ENCODE peak calls at places on chromosome 5, in four cellular contexts. A is nephron progenitor cell, J is AG08395, O is ovary. B is an unnamed sample.

GRCh38 chr5:173452098-173452497 is 123.9 kb upstream of the STC2 start:
- DNase-seq in J (peak), A (no peak), O (no peak), B (no peak)

GRCh38 chr5:59917121-59917520 is 23.6 kb upstream of the PDE4D start:
- DNase-seq in A (no peak), J (no peak), O (no peak), B (no peak)

GRCh38 chr5:30548580-30549305 is 644.7 kb upstream of the CDH6 start:
- DNase-seq in A (no peak), O (no peak), J (no peak), B (no peak)

GRCh38 chr5:172569862-172570558 is 71.1 kb upstream of the NEURL1B start:
- DNase-seq in O (no peak), J (no peak), A (peak), B (no peak)

GRCh38 chr5:33994845-33995244 is 10.4 kb upstream of the SLC45A2 start:
- DNase-seq in O (no peak), A (no peak), J (peak), B (no peak)

GRCh38 chr5:1511651-1512540 is 11.9 kb downstream of the LPCAT1 start:
- DNase-seq in J (peak), A (no peak), O (peak), B (no peak)

GRCh38 chr5:1375871-1376850 is 31.3 kb upstream of the CLPTM1L start:
- DNase-seq in A (no peak), J (no peak), O (no peak), B (no peak)

GRCh38 chr5:38535845-38536244 is 20.6 kb downstream of the LIFR start:
- DNase-seq in J (no peak), A (no peak), O (no peak), B (no peak)

GRCh38 chr5:132883261-132883834 is 9.9 kb downstream of the LEAP2 start:
- DNase-seq in J (peak), O (no peak), A (peak), B (peak)

GRCh38 chr5:89313044-89313443 is 430.1 kb upstream of the MEF2C start:
- DNase-seq in O (no peak), A (no peak), J (peak), B (no peak)

GRCh38 chr5:81203729-81204128 is 29.4 kb upstream of the CKMT2 start:
- DNase-seq in A (no peak), O (no peak), J (no peak), B (no peak)

GRCh38 chr5:141434006-141434405 is 3.7 kb downstream of the PCDHGA12 start:
- DNase-seq in J (no peak), O (no peak), A (no peak), B (no peak)

GRCh38 chr5:34738381-34738780 is 82.3 kb downstream of the RAI14 start:
- DNase-seq in O (no peak), J (no peak), A (no peak), B (no peak)

GRCh38 chr5:5014836-5015235 is 125.3 kb upstream of the ADAMTS16 start:
- DNase-seq in A (no peak), O (no peak), J (peak), B (no peak)

GRCh38 chr5:159904874-159905273 is 11.4 kb upstream of the ADRA1B start:
- DNase-seq in A (no peak), J (no peak), O (no peak), B (no peak)

GRCh38 chr5:148085934-148086333 is 22.2 kb downstream of the SPINK5 start:
- DNase-seq in O (no peak), J (no peak), A (no peak), B (no peak)

GRCh38 chr5:109939109-109939682 is 249.5 kb downstream of the MAN2A1 start:
- DNase-seq in O (no peak), J (no peak), A (no peak), B (no peak)

GRCh38 chr5:141680751-141681201 is 1.3 kb downstream of the ARAP3 start:
- DNase-seq in J (no peak), O (no peak), A (peak), B (no peak)

GRCh38 chr5:125112196-125112595 is 365.8 kb upstream of the ZNF608 start:
- DNase-seq in O (no peak), A (no peak), J (no peak), B (no peak)

GRCh38 chr5:125551246-125551645 is 804.8 kb upstream of the ZNF608 start:
- DNase-seq in J (no peak), A (no peak), O (no peak), B (no peak)

GRCh38 chr5:12522116-12522515 is 617.9 kb upstream of the CTNND2 start:
- DNase-seq in A (no peak), O (no peak), J (no peak), B (no peak)